ENCODE peak calls at places on chromosomes 6 and 20, in ten cellular contexts. One of them, this sample, is unnamed.

GRCh38 chr6:85354761-85355618 is 94.9 kb upstream of the NT5E start:
- DNase-seq in T-cell: peak; percentile 20
- DNase-seq in effector memory CD8-positive, alpha-beta T cell: peak; percentile 45
- DNase-seq in HTR-8/SVneo: peak; percentile 45
- DNase-seq in posterior cingulate gyrus: peak; percentile 95
- DNase-seq in bronchial epithelial cell: peak; percentile 61
- DNase-seq in HEK293T: peak; percentile 68
- DNase-seq in endodermal cell: peak; percentile 93
- DNase-seq in neural crest cell: peak; percentile 63
- DNase-seq in stimulated activated CD8-positive, alpha-beta memory T cell treated with anti-CD3 and anti-CD28 coated beads, Interleukin-4, amount 100 ng/mL, for 48 hours: peak; percentile 80
- DNase-seq in this sample: peak; percentile 87

GRCh38 chr6:144151010-144151727 is 852 bp downstream of the STX11 start:
- DNase-seq in T-cell: peak; percentile 41
- DNase-seq in effector memory CD8-positive, alpha-beta T cell: peak; percentile 57
- DNase-seq in HTR-8/SVneo: peak; percentile 15
- DNase-seq in posterior cingulate gyrus: no peak
- DNase-seq in bronchial epithelial cell: peak; percentile 64
- DNase-seq in HEK293T: peak; percentile 39
- DNase-seq in endodermal cell: peak; percentile 69
- DNase-seq in neural crest cell: no peak
- DNase-seq in stimulated activated CD8-positive, alpha-beta memory T cell treated with anti-CD3 and anti-CD28 coated beads, Interleukin-4, amount 100 ng/mL, for 48 hours: peak; percentile 67
- DNase-seq in this sample: peak; percentile 72

GRCh38 chr20:21571841-21572690 is 58.2 kb upstream of the NKX2-2 start:
- DNase-seq in T-cell: no peak
- DNase-seq in effector memory CD8-positive, alpha-beta T cell: no peak
- DNase-seq in HTR-8/SVneo: peak; percentile 11
- DNase-seq in posterior cingulate gyrus: no peak
- DNase-seq in bronchial epithelial cell: peak; percentile 18
- DNase-seq in HEK293T: peak; percentile 39
- DNase-seq in endodermal cell: peak; percentile 59
- DNase-seq in neural crest cell: no peak
- DNase-seq in stimulated activated CD8-positive, alpha-beta memory T cell treated with anti-CD3 and anti-CD28 coated beads, Interleukin-4, amount 100 ng/mL, for 48 hours: no peak
- DNase-seq in this sample: no peak

GRCh38 chr6:52176550-52176949 is 9.6 kb upstream of the IL17A start:
- DNase-seq in T-cell: peak; percentile 7
- DNase-seq in effector memory CD8-positive, alpha-beta T cell: peak; percentile 36
- DNase-seq in HTR-8/SVneo: no peak
- DNase-seq in posterior cingulate gyrus: no peak
- DNase-seq in bronchial epithelial cell: no peak
- DNase-seq in HEK293T: no peak
- DNase-seq in endodermal cell: no peak
- DNase-seq in neural crest cell: no peak
- DNase-seq in stimulated activated CD8-positive, alpha-beta memory T cell treated with anti-CD3 and anti-CD28 coated beads, Interleukin-4, amount 100 ng/mL, for 48 hours: no peak
- DNase-seq in this sample: no peak

GRCh38 chr6:24517659-24518538 is 23.1 kb downstream of the ALDH5A1 start:
- DNase-seq in T-cell: no peak
- DNase-seq in effector memory CD8-positive, alpha-beta T cell: no peak
- DNase-seq in HTR-8/SVneo: no peak
- DNase-seq in posterior cingulate gyrus: no peak
- DNase-seq in bronchial epithelial cell: no peak
- DNase-seq in HEK293T: no peak
- DNase-seq in endodermal cell: no peak
- DNase-seq in neural crest cell: no peak
- DNase-seq in stimulated activated CD8-positive, alpha-beta memory T cell treated with anti-CD3 and anti-CD28 coated beads, Interleukin-4, amount 100 ng/mL, for 48 hours: no peak
- DNase-seq in this sample: no peak

GRCh38 chr20:63737940-63738686 is 1.5 kb upstream of the SLC2A4RG start:
- DNase-seq in T-cell: no peak
- DNase-seq in effector memory CD8-positive, alpha-beta T cell: no peak
- DNase-seq in HTR-8/SVneo: no peak
- DNase-seq in posterior cingulate gyrus: peak; percentile 80
- DNase-seq in bronchial epithelial cell: no peak
- DNase-seq in HEK293T: no peak
- DNase-seq in endodermal cell: peak; percentile 78
- DNase-seq in neural crest cell: no peak
- DNase-seq in stimulated activated CD8-positive, alpha-beta memory T cell treated with anti-CD3 and anti-CD28 coated beads, Interleukin-4, amount 100 ng/mL, for 48 hours: peak; percentile 47
- DNase-seq in this sample: no peak

GRCh38 chr6:52249078-52249477 is 4.8 kb upstream of the IL17F start:
- DNase-seq in T-cell: no peak
- DNase-seq in effector memory CD8-positive, alpha-beta T cell: no peak
- DNase-seq in HTR-8/SVneo: no peak
- DNase-seq in posterior cingulate gyrus: no peak
- DNase-seq in bronchial epithelial cell: no peak
- DNase-seq in HEK293T: no peak
- DNase-seq in endodermal cell: no peak
- DNase-seq in neural crest cell: no peak
- DNase-seq in stimulated activated CD8-positive, alpha-beta memory T cell treated with anti-CD3 and anti-CD28 coated beads, Interleukin-4, amount 100 ng/mL, for 48 hours: no peak
- DNase-seq in this sample: no peak

GRCh38 chr6:99330159-99330558 is 19.3 kb downstream of the FAXC start:
- DNase-seq in T-cell: peak; percentile 4
- DNase-seq in effector memory CD8-positive, alpha-beta T cell: peak; percentile 39
- DNase-seq in HTR-8/SVneo: peak; percentile 67
- DNase-seq in posterior cingulate gyrus: no peak
- DNase-seq in bronchial epithelial cell: peak; percentile 64
- DNase-seq in HEK293T: peak; percentile 67
- DNase-seq in endodermal cell: peak; percentile 76
- DNase-seq in neural crest cell: peak; percentile 45
- DNase-seq in stimulated activated CD8-positive, alpha-beta memory T cell treated with anti-CD3 and anti-CD28 coated beads, Interleukin-4, amount 100 ng/mL, for 48 hours: peak; percentile 72
- DNase-seq in this sample: peak; percentile 61

GRCh38 chr6:148471624-148472494 is 129.2 kb downstream of the SASH1 start:
- DNase-seq in T-cell: no peak
- DNase-seq in effector memory CD8-positive, alpha-beta T cell: no peak
- DNase-seq in HTR-8/SVneo: no peak
- DNase-seq in posterior cingulate gyrus: peak; percentile 83
- DNase-seq in bronchial epithelial cell: no peak
- DNase-seq in HEK293T: no peak
- DNase-seq in endodermal cell: no peak
- DNase-seq in neural crest cell: no peak
- DNase-seq in stimulated activated CD8-positive, alpha-beta memory T cell treated with anti-CD3 and anti-CD28 coated beads, Interleukin-4, amount 100 ng/mL, for 48 hours: no peak
- DNase-seq in this sample: no peak

GRCh38 chr20:33883164-33883563 is 72.0 kb downstream of the CHMP4B start:
- DNase-seq in T-cell: no peak
- DNase-seq in effector memory CD8-positive, alpha-beta T cell: no peak
- DNase-seq in HTR-8/SVneo: no peak
- DNase-seq in posterior cingulate gyrus: peak; percentile 38
- DNase-seq in bronchial epithelial cell: no peak
- DNase-seq in HEK293T: no peak
- DNase-seq in endodermal cell: no peak
- DNase-seq in neural crest cell: no peak
- DNase-seq in stimulated activated CD8-positive, alpha-beta memory T cell treated with anti-CD3 and anti-CD28 coated beads, Interleukin-4, amount 100 ng/mL, for 48 hours: no peak
- DNase-seq in this sample: no peak

GRCh38 chr6:34237316-34237721 is 646 bp downstream of the HMGA1 start:
- DNase-seq in T-cell: no peak
- DNase-seq in effector memory CD8-positive, alpha-beta T cell: no peak
- DNase-seq in HTR-8/SVneo: no peak
- DNase-seq in posterior cingulate gyrus: no peak
- DNase-seq in bronchial epithelial cell: no peak
- DNase-seq in HEK293T: peak; percentile 48
- DNase-seq in endodermal cell: no peak
- DNase-seq in neural crest cell: no peak
- DNase-seq in stimulated activated CD8-positive, alpha-beta memory T cell treated with anti-CD3 and anti-CD28 coated beads, Interleukin-4, amount 100 ng/mL, for 48 hours: no peak
- DNase-seq in this sample: peak; percentile 66

GRCh38 chr6:45930419-45931059 is 85.1 kb downstream of the CLIC5 start:
- DNase-seq in T-cell: peak; percentile 32
- DNase-seq in effector memory CD8-positive, alpha-beta T cell: peak; percentile 37
- DNase-seq in HTR-8/SVneo: peak; percentile 78
- DNase-seq in posterior cingulate gyrus: peak; percentile 92
- DNase-seq in bronchial epithelial cell: peak; percentile 44
- DNase-seq in HEK293T: peak; percentile 74
- DNase-seq in endodermal cell: peak; percentile 89
- DNase-seq in neural crest cell: peak; percentile 72
- DNase-seq in stimulated activated CD8-positive, alpha-beta memory T cell treated with anti-CD3 and anti-CD28 coated beads, Interleukin-4, amount 100 ng/mL, for 48 hours: peak; percentile 81
- DNase-seq in this sample: peak; percentile 85

GRCh38 chr20:15032352-15032622 is 694.9 kb upstream of the FLRT3 start:
- DNase-seq in T-cell: no peak
- DNase-seq in effector memory CD8-positive, alpha-beta T cell: no peak
- DNase-seq in HTR-8/SVneo: no peak
- DNase-seq in posterior cingulate gyrus: no peak
- DNase-seq in bronchial epithelial cell: no peak
- DNase-seq in HEK293T: no peak
- DNase-seq in endodermal cell: no peak
- DNase-seq in neural crest cell: no peak
- DNase-seq in stimulated activated CD8-positive, alpha-beta memory T cell treated with anti-CD3 and anti-CD28 coated beads, Interleukin-4, amount 100 ng/mL, for 48 hours: no peak
- DNase-seq in this sample: no peak

This sample was measured in activated CD8-positive, alpha-beta memory T cell treated with anti-CD3 and anti-CD28 coated beads, Interleukin-2, amount 50 U/mL, for 48 hours.